ENCODE peak calls at places on chromosomes 7 and 10, in ten cellular contexts. L is GM23248; Q is skeletal muscle cell; J is astrocyte of the hippocampus; A is activated naive CD4-positive, alpha-beta T cell treated with anti-CD3 and anti-CD28 coated beads, Interleukin-2, amount 50 U/mL, for 16 hours; N is stimulated activated CD8-positive, alpha-beta memory T cell treated with anti-CD3 and anti-CD28 coated beads, Interleukin-15, amount 100 ng/mL, for 4 hours; R is activated T-helper 1 cell treated with anti-CD3 and anti-CD28 coated beads, Interleukin-2, amount 50 U/mL, for 16 hours; Y is kidney glomerular epithelial cell; V is putamen; H is naive B cell. B is an unnamed sample.

GRCh38 chr10:31999836-32000235 is 56.4 kb downstream of the KIF5B start:
- DNase-seq in L (no peak), Q (no peak), J (no peak), A (no peak), N (no peak), R (no peak), Y (no peak), V (peak), H (no peak), B (no peak)

GRCh38 chr7:47379629-47380324 is 202.1 kb downstream of the TNS3 start:
- DNase-seq in L (peak), Q (no peak), J (peak), A (no peak), N (no peak), R (no peak), Y (peak), V (no peak), H (no peak), B (no peak)

GRCh38 chr10:103580011-103580410 is 86.5 kb downstream of the NEURL1 start:
- DNase-seq in L (no peak), Q (no peak), J (no peak), A (no peak), N (no peak), R (no peak), Y (no peak), V (no peak), H (no peak), B (no peak)

GRCh38 chr7:131218727-131219128 is 108.9 kb upstream of the MKLN1 start:
- DNase-seq in L (no peak), Q (no peak), J (no peak), A (no peak), N (no peak), R (no peak), Y (no peak), V (no peak), H (no peak), B (no peak)

GRCh38 chr7:112433289-112433688 is 17.0 kb upstream of the IFRD1 start:
- DNase-seq in L (no peak), Q (no peak), J (no peak), A (no peak), N (no peak), R (no peak), Y (no peak), V (no peak), H (no peak), B (no peak)

GRCh38 chr10:3652886-3653285 is 132.1 kb downstream of the KLF6 start:
- DNase-seq in L (peak), Q (no peak), J (no peak), A (no peak), N (no peak), R (no peak), Y (no peak), V (no peak), H (no peak), B (no peak)

GRCh38 chr10:67861750-67862460 is 22.6 kb upstream of the SIRT1 start:
- DNase-seq in L (no peak), Q (no peak), J (no peak), A (no peak), N (no peak), R (no peak), Y (no peak), V (no peak), H (no peak), B (no peak)

GRCh38 chr10:84846646-84847045 is 518.3 kb downstream of the CCSER2 start:
- DNase-seq in L (no peak), Q (no peak), J (no peak), A (no peak), N (no peak), R (no peak), Y (no peak), V (no peak), H (no peak), B (no peak)

GRCh38 chr10:84298077-84298476 is 30.3 kb upstream of the CCSER2 start:
- DNase-seq in L (no peak), Q (no peak), J (no peak), A (no peak), N (no peak), R (no peak), Y (no peak), V (no peak), H (no peak), B (no peak)

GRCh38 chr10:35739998-35740397 is 97.9 kb upstream of the FZD8 start:
- DNase-seq in L (peak), Q (peak), J (peak), A (no peak), N (no peak), R (no peak), Y (peak), V (no peak), H (no peak), B (no peak)

GRCh38 chr7:35993663-35994622 is 159.1 kb upstream of the EEPD1 start:
- DNase-seq in L (peak), Q (peak), J (no peak), A (no peak), N (no peak), R (no peak), Y (no peak), V (no peak), H (no peak), B (peak)

GRCh38 chr10:28796606-28797512 is 119.5 kb downstream of the BAMBI start:
- DNase-seq in L (peak), Q (no peak), J (peak), A (no peak), N (no peak), R (no peak), Y (peak), V (no peak), H (no peak), B (no peak)

GRCh38 chr10:60399343-60399742 is 9.7 kb upstream of the ANK3 start:
- DNase-seq in L (no peak), Q (no peak), J (no peak), A (no peak), N (no peak), R (no peak), Y (no peak), V (no peak), H (no peak), B (no peak)

GRCh38 chr10:72044417-72045041 is 43.8 kb downstream of the SPOCK2 start:
- DNase-seq in L (no peak), Q (no peak), J (peak), A (no peak), N (no peak), R (no peak), Y (no peak), V (peak), H (no peak), B (no peak)

GRCh38 chr7:1450431-1450830 is 8.8 kb downstream of the MICALL2 start:
- DNase-seq in L (no peak), Q (no peak), J (no peak), A (no peak), N (no peak), R (no peak), Y (no peak), V (no peak), H (no peak), B (no peak)

GRCh38 chr7:157520249-157520648 is 183.4 kb downstream of the DNAJB6 start:
- DNase-seq in L (no peak), Q (no peak), J (no peak), A (no peak), N (no peak), R (no peak), Y (no peak), V (no peak), H (no peak), B (no peak)

GRCh38 chr7:44283381-44284211 is 41.8 kb downstream of the CAMK2B start:
- DNase-seq in L (no peak), Q (no peak), J (no peak), A (peak), N (no peak), R (no peak), Y (no peak), V (no peak), H (no peak), B (no peak)

GRCh38 chr10:69640196-69640980 is 10.3 kb downstream of the FAM241B start:
- DNase-seq in L (peak), Q (no peak), J (no peak), A (no peak), N (no peak), R (no peak), Y (no peak), V (peak), H (no peak), B (no peak)

GRCh38 chr10:90193240-90193985 is 492.0 kb downstream of the KIF20B start:
- DNase-seq in L (peak), Q (peak), J (peak), A (no peak), N (no peak), R (no peak), Y (no peak), V (no peak), H (no peak), B (no peak)